ENCODE peak calls at places on chromosome 1, in four cellular contexts. B is tibial artery, S is PC-9, Y is uterus. H is an unnamed sample.

GRCh38 chr1:14113841-14114567 is 414.0 kb downstream of the PRDM2 start:
- DNase-seq in S (no peak), B (no peak), Y (no peak), H (peak; percentile 34)

GRCh38 chr1:212613440-212614335 is 5.1 kb downstream of the ATF3 start:
- DNase-seq in Y (no peak), S (no peak), B (no peak), H (no peak)

GRCh38 chr1:171084091-171084490 is 6.6 kb upstream of the FMO3 start:
- DNase-seq in Y (no peak), B (no peak), S (no peak), H (no peak)

GRCh38 chr1:35691080-35691479 is 27.6 kb downstream of the C1orf216 start:
- DNase-seq in B (no peak), S (no peak), Y (no peak), H (no peak)

GRCh38 chr1:202505356-202505755 is 156.9 kb downstream of the PPP1R12B start:
- DNase-seq in Y (peak; percentile 77), B (no peak), S (no peak), H (no peak)

GRCh38 chr1:223143760-223144248 is 756 bp upstream of the TLR5 start:
- DNase-seq in B (no peak), S (no peak), Y (no peak), H (peak; percentile 24)

GRCh38 chr1:109240158-109241152 is 8.9 kb upstream of the CELSR2 start:
- DNase-seq in Y (peak; percentile 74), S (peak; percentile 96), B (no peak), H (peak; percentile 78)

GRCh38 chr1:23393706-23394105 is 24.1 kb upstream of the ZNF436 start:
- DNase-seq in Y (peak; percentile 84), B (no peak), S (no peak), H (peak; percentile 72)

GRCh38 chr1:93324486-93325464 is 20.9 kb upstream of the DR1 start:
- DNase-seq in S (peak; percentile 96), B (no peak), Y (no peak), H (no peak)

GRCh38 chr1:208604295-208604694 is 360.1 kb upstream of the PLXNA2 start:
- DNase-seq in Y (no peak), S (no peak), B (no peak), H (no peak)

GRCh38 chr1:25649505-25650218 is 33.1 kb downstream of the MAN1C1 start:
- DNase-seq in Y (no peak), S (no peak), B (no peak), H (no peak)

DNA sequence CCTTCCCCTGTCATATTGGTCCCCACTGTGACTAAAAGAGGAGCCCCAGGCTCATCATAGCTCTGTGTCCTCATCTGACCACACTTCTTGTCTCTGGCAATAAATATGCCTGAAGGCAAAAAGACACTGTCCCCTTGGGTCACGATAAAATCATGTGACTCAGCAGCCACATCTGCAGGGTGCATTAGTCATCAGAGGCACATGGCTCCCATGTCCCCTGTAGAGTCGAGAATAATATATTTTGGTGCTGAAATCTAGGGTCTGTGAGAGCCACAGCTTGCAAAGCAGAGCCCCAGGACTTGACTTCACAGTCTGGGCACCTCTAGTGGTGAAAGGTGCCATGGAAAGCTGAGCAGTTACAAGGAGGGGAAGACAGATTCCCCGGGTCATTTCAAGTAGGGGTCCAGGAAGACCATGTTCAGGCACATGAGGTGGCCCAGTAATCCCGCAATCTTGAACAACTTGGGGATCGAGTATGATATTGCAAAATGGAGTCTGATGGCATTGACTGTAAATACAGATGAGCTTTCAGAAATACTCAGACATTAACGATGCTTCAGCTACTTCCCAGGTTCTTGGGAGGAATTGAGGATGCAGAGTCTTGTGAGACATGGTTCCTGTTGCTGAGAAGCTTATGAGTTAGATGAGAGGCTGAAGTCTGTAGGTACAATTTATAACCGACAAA is 68.6 kb downstream of the SLC35F3 start:
- DNase-seq in S (peak; percentile 69), B (no peak), Y (no peak), H (no peak)
- TF ChIP-seq CTCF in S (no peak), B (no peak), Y (no peak), H (no peak)

DNA sequence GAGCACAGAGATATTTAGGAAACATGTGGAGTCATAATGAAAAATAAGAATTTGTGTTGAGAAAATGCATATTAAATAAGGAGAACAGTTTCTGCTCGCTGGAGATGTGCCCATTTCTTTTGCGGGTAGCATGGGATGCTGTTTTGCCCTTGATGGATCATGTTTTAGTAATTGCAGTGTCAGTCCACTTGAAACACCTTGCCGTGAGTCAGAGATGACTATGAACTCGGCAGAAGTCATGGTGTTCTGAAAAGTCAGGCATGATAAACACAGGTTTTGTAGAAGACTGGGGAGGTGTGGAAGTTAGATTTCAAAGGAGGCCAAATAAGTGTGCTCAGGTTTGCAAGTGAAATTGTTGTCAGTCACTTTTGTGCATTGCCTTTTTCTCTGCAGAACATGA is 315.0 kb upstream of the LRRC7 start:
- DNase-seq in B (no peak), Y (no peak), S (no peak), H (no peak)
- H3K9me3 ChIP-seq in B (no peaks in the 10 kb centered on the region), Y (no peaks in the 10 kb centered on the region), S (no peaks in the 10 kb centered on the region), H (no peaks in the 10 kb centered on the region)

GRCh38 chr1:168726311-168726710 is 2.7 kb downstream of the DPT start:
- DNase-seq in B (peak; percentile 71), Y (no peak), S (no peak), H (no peak)
- TF ChIP-seq CTCF in B (no peak), Y (no peak), S (no peak), H (no peak)

GRCh38 chr1:2865000-2865399 is 63.5 kb upstream of the TTC34 start:
- DNase-seq in S (no peak), Y (no peak), B (no peak), H (no peak)
- H3K9me3 ChIP-seq in S (no peaks in the 10 kb centered on the region), Y (no peaks in the 10 kb centered on the region), B (peaks cover 5% of the 10 kb centered on the region), H (peaks cover 1% of the 10 kb centered on the region)

GRCh38 chr1:182809414-182809957 is 19.9 kb downstream of the NPL start:
- DNase-seq in Y (no peak), B (no peak), S (no peak), H (no peak)
- TF ChIP-seq CTCF in Y (no peak), B (no peak), S (no peak), H (no peak)

DNA sequence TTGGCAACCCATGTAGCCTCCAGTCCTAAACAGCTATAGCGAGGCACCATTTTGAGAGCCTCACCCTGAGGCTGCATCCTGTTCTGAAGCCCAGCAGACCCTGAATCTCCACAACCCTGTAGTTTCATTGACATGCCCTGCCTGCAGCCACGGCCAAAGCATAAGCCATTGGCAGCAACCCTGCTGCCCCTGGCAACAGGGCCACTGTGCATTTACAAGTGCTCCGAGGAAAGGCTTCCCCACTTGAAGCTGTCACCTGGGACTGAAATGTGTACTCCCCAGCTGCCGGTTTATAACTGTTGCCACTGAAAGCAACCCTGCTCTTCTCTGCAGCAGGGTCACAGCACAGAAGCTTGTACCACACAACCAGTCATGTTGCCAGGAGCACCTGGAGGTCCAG is 124.2 kb upstream of the OLFM3 start:
- DNase-seq in S (peak; percentile 13), B (no peak), Y (no peak), H (no peak)
- H3K9me3 ChIP-seq in S (no peaks in the 10 kb centered on the region), B (no peaks in the 10 kb centered on the region), Y (no peaks in the 10 kb centered on the region), H (peaks cover 10% of the 10 kb centered on the region)

GRCh38 chr1:201309420-201309819 is 26.1 kb downstream of the PKP1 start:
- DNase-seq in B (peak; percentile 71), S (peak; percentile 87), Y (peak; percentile 60), H (peak; percentile 67)
- TF ChIP-seq CTCF in B (no peak), S (no peak), Y (no peak), H (no peak)

DNA sequence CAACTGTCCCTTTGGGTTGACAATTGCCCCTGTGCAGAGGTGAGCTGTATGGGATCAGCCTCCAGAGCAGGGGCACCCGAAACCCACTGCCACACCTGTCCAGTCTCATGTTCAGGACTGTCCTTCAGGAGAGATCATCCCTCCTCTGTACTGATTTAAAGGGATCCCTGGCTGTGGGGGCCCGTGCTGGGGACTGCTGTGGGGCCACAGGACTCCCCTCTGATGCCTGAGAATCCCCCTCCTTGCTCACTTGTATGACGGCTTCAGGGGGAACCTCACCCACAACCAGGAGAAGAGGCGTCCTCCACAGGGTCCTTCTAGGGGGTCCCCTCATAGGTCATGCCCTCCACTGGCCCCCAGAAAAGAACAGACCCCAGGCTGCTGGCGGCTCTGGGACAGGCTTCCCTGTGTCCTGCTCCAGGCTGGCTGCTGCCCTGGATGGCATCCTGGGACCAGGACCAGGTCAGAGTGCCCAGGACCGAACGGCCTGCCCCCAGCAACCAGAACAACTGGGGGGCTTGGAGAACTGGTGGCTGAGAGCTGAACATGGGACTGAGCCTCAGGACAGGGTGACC is 77.5 kb upstream of the ACTRT2 start:
- DNase-seq in Y (no peak), S (no peak), B (peak; percentile 51), H (no peak)
- H3K9me3 ChIP-seq in Y (peaks cover 5% of the 10 kb centered on the region), S (no peaks in the 10 kb centered on the region), B (peaks cover 17% of the 10 kb centered on the region), H (peaks cover 31% of the 10 kb centered on the region)

DNA sequence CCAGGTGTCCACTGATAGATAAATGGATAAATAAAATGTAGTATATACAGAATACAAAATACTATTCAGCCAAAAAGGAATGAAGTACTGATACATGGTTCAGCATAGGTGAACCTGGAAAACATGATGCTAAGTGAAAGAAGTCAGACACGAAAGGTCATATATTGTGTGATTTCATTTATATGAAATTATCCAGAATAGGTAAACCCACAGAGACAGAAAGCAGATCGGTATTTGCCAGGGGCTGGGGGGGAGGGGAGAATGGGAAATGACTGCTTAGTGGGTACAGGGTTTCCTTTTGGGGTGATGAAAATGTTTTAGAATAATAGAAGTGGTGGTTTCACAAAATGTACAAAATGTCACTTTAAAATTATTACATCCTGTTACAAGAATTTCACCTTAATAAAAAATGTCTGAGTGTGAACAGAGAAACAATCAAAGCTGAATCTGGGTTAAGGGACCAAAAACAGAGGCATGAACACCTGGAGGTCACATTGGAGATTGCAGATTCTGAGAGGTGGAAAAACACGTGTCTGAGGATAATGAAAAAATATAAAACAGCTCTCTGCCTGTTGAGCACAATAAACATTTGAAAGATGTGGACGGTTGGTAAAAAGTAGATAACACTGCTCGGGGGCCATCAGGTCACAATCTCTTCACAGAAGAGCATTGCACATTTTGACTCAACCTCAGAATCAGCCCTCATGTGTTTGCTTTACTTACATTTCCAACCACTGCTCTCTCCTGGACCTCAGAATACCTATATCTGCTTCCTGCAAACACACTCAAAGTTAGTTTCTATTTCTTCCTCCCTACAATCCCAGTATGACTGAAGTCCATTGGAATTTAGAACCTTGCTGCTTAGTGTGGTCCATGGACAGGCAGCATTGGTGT is 3.3 kb downstream of the SLAMF6 start:
- DNase-seq in S (no peak), B (no peak), Y (no peak), H (no peak)
- TF ChIP-seq CTCF in S (no peak), B (no peak), Y (no peak), H (no peak)

GRCh38 chr1:107866870-107867269 is 98.1 kb downstream of the VAV3 start:
- DNase-seq in S (peak; percentile 31), B (no peak), Y (no peak), H (no peak)

GRCh38 chr1:107858323-107858722 is 106.7 kb downstream of the VAV3 start:
- DNase-seq in B (no peak), Y (no peak), S (no peak), H (no peak)

GRCh38 chr1:107863342-107863741 is 101.6 kb downstream of the VAV3 start:
- DNase-seq in B (no peak), Y (no peak), S (peak; percentile 23), H (no peak)

GRCh38 chr1:107865627-107866026 is 99.4 kb downstream of the VAV3 start:
- DNase-seq in S (peak; percentile 5), Y (no peak), B (no peak), H (no peak)

DNA sequence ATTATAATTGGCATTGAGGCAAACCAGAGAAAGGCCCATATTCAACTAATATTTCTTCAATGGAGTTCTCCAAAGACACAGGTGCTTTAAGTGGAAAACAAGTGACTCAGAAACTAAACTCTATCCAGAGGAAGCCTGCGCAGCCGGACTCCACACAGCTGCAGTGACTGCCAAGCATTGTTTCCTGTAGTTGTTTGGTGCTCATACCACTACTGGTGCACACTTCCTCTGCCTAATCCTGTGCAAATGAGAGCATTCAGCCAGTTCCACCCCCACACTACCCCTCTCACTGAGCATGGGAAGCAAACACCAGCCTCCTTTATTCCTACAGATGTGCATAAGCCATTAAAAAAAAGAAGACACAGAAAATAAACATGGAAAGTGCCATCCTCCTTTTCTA is 102.9 kb downstream of the VAV3 start:
- DNase-seq in Y (no peak), S (peak; percentile 8), B (no peak), H (no peak)
- H3K9me3 ChIP-seq in Y (no peaks in the 10 kb centered on the region), S (peaks cover 6% of the 10 kb centered on the region), B (no peaks in the 10 kb centered on the region), H (peaks cover 19% of the 10 kb centered on the region)

H was measured in left ventricle myocardium inferior.